ENCODE peak calls at places on chromosomes 12 and 14, in four cellular contexts. L is psoas muscle, V is GM13977, D is osteoblast. W is an unnamed sample.

GRCh38 chr12:125315771-125316170 is 250.5 kb downstream of the AACS start:
- DNase-seq in L (no peak), V (no peak), D (no peak), W (no peak)

GRCh38 chr12:109931143-109931542 is 31.1 kb downstream of the TCHP start:
- DNase-seq in L (no peak), V (no peak), D (no peak), W (no peak)

GRCh38 chr12:6275609-6276246 is 34.8 kb upstream of the PLEKHG6 start:
- DNase-seq in L (no peak), V (no peak), D (peak; percentile 10), W (no peak)

GRCh38 chr12:81417056-81417455 is 339.2 kb downstream of the ACSS3 start:
- DNase-seq in L (no peak), V (no peak), D (no peak), W (no peak)

GRCh38 chr14:23580152-23580926 is 1.7 kb upstream of the JPH4 start:
- DNase-seq in L (no peak), V (no peak), D (no peak), W (no peak)

GRCh38 chr14:55354500-55354899 is 57.1 kb downstream of the ATG14 start:
- DNase-seq in L (no peak), V (peak; percentile 63), D (peak; percentile 80), W (peak; percentile 59)

GRCh38 chr14:104107101-104107581 is 21.6 kb downstream of the ASPG start:
- DNase-seq in L (peak; percentile 38), V (no peak), D (peak; percentile 66), W (no peak)

GRCh38 chr14:78448483-78449094 is 278.4 kb downstream of the NRXN3 start:
- DNase-seq in L (no peak), V (peak; percentile 59), D (peak; percentile 51), W (no peak)

GRCh38 chr12:6154730-6155459 is 30.4 kb upstream of the VWF start:
- DNase-seq in L (peak; percentile 86), V (no peak), D (no peak), W (no peak)

GRCh38 chr12:79933580-79934264 is 1.2 kb downstream of the PPP1R12A start:
- DNase-seq in L (no peak), V (no peak), D (no peak), W (no peak)

GRCh38 chr14:71116206-71117122 is 209.2 kb downstream of the PCNX1 start:
- DNase-seq in L (no peak), V (peak; percentile 28), D (no peak), W (no peak)

GRCh38 chr12:120252071-120252906 is 13.2 kb downstream of the PXN start:
- DNase-seq in L (no peak), V (no peak), D (no peak), W (peak; percentile 65)

GRCh38 chr12:76623929-76624328 is 64.4 kb upstream of the OSBPL8 start:
- DNase-seq in L (no peak), V (no peak), D (peak; percentile 79), W (no peak)

GRCh38 chr12:100447405-100447804 is 26.3 kb upstream of the NR1H4 start:
- DNase-seq in L (no peak), V (no peak), D (no peak), W (no peak)

GRCh38 chr14:96002511-96002884 is 36.7 kb upstream of the C14orf132 start:
- DNase-seq in L (no peak), V (no peak), D (no peak), W (no peak)

GRCh38 chr14:55754471-55754870 is 174.5 kb downstream of the KTN1 start:
- DNase-seq in L (no peak), V (no peak), D (no peak), W (no peak)

GRCh38 chr12:11833174-11833895 is 183.9 kb downstream of the ETV6 start:
- DNase-seq in L (no peak), V (no peak), D (no peak), W (no peak)

GRCh38 chr12:124709722-124710656 is 142.6 kb upstream of the NCOR2 start:
- DNase-seq in L (no peak), V (no peak), D (peak; percentile 84), W (no peak)

GRCh38 chr12:19946549-19946948 is 421.8 kb upstream of the PDE3A start:
- DNase-seq in L (no peak), V (no peak), D (peak; percentile 98), W (no peak)

GRCh38 chr14:99247091-99247729 is 24.8 kb downstream of the BCL11B start:
- DNase-seq in L (no peak), V (no peak), D (no peak), W (no peak)

GRCh38 chr12:46938071-46938678 is 112.4 kb upstream of the SLC38A4 start:
- DNase-seq in L (no peak), V (no peak), D (no peak), W (no peak)

GRCh38 chr12:2336409-2336829 is 283.6 kb downstream of the CACNA1C start:
- DNase-seq in L (no peak), V (peak; percentile 63), D (peak; percentile 80), W (no peak)

GRCh38 chr14:104556256-104557021 is 23.1 kb upstream of the C14orf180 start:
- DNase-seq in L (no peak), V (no peak), D (peak; percentile 87), W (no peak)

GRCh38 chr14:86217523-86217922 is 687.6 kb downstream of the FLRT2 start:
- DNase-seq in L (no peak), V (no peak), D (no peak), W (no peak)
- TF ChIP-seq CTCF in L (no peak), V (no peak), D (no peak), W (no peak)

GRCh38 chr12:30753761-30754382 is 879 bp downstream of the CAPRIN2 start:
- DNase-seq in L (no peak), V (no peak), D (peak; percentile 71), W (no peak)

GRCh38 chr12:30754383-30754749 is 385 bp downstream of the CAPRIN2 start:
- DNase-seq in L (no peak), V (no peak), D (no peak), W (no peak)

GRCh38 chr12:30755395-30755762 is 628 bp upstream of the CAPRIN2 start:
- DNase-seq in L (no peak), V (no peak), D (no peak), W (no peak)

GRCh38 chr12:30756074-30756473 is 1.3 kb upstream of the CAPRIN2 start:
- DNase-seq in L (peak; percentile 51), V (no peak), D (no peak), W (no peak)

DNA sequence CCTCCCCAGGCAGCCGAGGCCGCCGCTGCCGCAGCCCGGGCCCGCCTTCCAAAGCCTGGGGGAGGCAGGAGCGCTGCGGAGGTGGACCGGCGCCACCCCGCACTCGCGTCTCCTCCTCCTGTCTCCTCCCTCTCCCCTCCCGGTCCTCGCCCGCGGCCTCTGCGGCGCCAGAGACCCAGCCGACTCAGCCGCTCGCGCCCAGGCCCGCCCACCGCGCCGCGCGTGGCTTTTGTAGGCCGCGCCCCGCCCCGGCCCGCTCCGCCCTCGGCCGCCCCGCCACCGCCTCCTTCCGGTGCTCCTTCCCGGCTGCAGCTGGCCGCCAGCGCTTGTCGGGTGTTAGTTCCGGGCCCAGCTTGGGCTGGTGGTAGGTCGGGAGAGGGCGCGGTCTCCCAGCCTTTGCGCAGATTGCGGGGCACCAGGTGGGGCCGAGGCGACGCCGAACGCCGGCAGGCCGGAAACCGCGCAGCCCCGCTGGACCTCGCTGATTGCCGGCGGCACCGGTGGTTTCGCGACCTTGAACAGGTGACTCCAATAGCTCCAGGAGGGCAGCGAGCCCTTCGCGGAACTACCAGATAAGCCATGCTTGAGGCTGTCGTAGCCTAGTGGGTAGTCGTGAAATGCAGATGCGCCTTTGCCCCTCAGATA is at the start of gene CAPRIN2:
- DNase-seq in L (peak; percentile 98), V (peak; percentile 94), D (peak; percentile 98), W (peak; percentile 88)
- TF ChIP-seq CTCF in L (peak; percentile 47), V (peak; percentile 45), D (no peak), W (peak; percentile 18)

GRCh38 chr12:8501720-8502119 is 11.6 kb upstream of the CLEC4D start:
- DNase-seq in L (no peak), V (no peak), D (no peak), W (no peak)

GRCh38 chr12:8504351-8504750 is 9.0 kb upstream of the CLEC4D start:
- DNase-seq in L (no peak), V (no peak), D (no peak), W (no peak)

DNA sequence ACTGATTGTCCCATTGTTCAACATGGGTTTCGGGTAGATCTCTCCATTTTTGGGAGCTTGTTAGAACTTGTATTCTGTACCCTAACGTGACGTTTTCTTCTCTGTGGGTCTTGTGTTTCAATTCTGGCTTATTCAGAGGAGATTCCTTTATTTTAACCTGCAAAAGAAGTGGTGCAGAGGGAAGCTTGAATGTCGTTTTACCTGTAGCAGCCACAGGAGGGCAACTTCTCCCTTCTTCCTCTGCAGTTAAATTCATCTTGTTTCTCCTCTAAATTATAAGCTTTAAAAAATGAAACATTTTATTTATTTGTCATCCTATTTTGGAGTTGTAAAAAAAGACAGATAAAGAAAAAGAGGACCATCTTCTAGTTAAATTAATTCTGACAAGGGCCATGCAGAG is 13.7 kb upstream of the CLEC4D start:
- DNase-seq in L (no peak), V (no peak), D (no peak), W (no peak)
- TF ChIP-seq CTCF in L (no peak), V (peak; percentile 32), D (no peak), W (no peak)

DNA sequence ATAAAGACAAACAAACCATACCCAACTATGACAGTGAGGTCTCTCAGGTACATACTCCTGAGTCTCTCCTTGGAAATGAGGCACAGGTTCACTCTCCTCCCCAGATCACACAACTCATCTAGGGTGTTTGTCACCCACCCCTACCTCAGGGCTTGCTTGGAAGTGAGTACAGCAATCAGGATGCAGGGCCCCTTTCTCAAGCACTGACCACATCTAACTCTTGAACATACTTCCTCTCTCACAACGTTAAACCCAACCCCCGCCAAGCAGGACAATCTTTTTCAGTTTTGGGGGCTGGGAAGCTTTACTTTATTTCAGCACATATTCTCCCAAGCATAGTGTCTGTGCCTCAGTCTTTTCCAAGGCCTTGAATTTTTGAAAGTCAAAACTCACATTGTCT is 2.5 kb upstream of the GPR65 start:
- DNase-seq in L (no peak), V (no peak), D (no peak), W (no peak)
- TF ChIP-seq CTCF in L (no peak), V (no peak), D (no peak), W (no peak)

GRCh38 chr12:131836193-131836592 is 8.0 kb downstream of the MMP17 start:
- DNase-seq in L (no peak), V (no peak), D (peak; percentile 81), W (no peak)
- TF ChIP-seq CTCF in L (no peak), V (peak; percentile 46), D (peak; percentile 47), W (peak; percentile 46)

GRCh38 chr12:121465921-121466799 is 66.2 kb downstream of the RNF34 start:
- DNase-seq in L (peak; percentile 55), V (no peak), D (peak; percentile 87), W (no peak)
- TF ChIP-seq CTCF in L (no peak), V (peak; percentile 3), D (no peak), W (no peak)